ENCODE peak calls at places on chromosome 2, in five cellular contexts. Q is sigmoid colon, S is pancreas, E is body of pancreas, Z is psoas muscle. D is an unnamed sample.

GRCh38 chr2:140695163-140695562 is 1435.7 kb downstream of the LRP1B start:
- DNase-seq in E (no peak), Q (no peak), S (no peak), Z (no peak), D (no peak)

GRCh38 chr2:212958757-212959295 is 192.6 kb downstream of the IKZF2 start:
- DNase-seq in Q (no peak), Z (no peak), S (no peak), E (no peak), D (no peak)

GRCh38 chr2:190785380-190785779 is 95.2 kb upstream of the GLS start:
- DNase-seq in Z (no peak), S (no peak), Q (no peak), E (no peak), D (no peak)

GRCh38 chr2:28247326-28247725 is 145.3 kb upstream of the FOSL2 start:
- DNase-seq in Z (no peak), E (no peak), S (no peak), Q (no peak), D (no peak)

GRCh38 chr2:51003345-51004192 is 28.4 kb downstream of the NRXN1 start:
- DNase-seq in S (no peak), Z (no peak), E (no peak), Q (no peak), D (no peak)

GRCh38 chr2:170255137-170255536 is 77.2 kb downstream of the MYO3B start:
- DNase-seq in S (no peak), Z (no peak), E (no peak), Q (no peak), D (no peak)

GRCh38 chr2:238162516-238163441 is 4.0 kb downstream of the ERFE start:
- DNase-seq in Q (no peak), S (no peak), E (no peak), Z (peak; percentile 13), D (no peak)

GRCh38 chr2:9033385-9034175 is 30.1 kb upstream of the MBOAT2 start:
- DNase-seq in Z (no peak), E (no peak), Q (no peak), S (no peak), D (no peak)

GRCh38 chr2:105646423-105647076 is 98.2 kb upstream of the NCK2 start:
- DNase-seq in E (no peak), Q (no peak), Z (no peak), S (no peak), D (no peak)

GRCh38 chr2:201220102-201220570 is 37.2 kb downstream of the CASP10 start:
- DNase-seq in E (peak; percentile 51), S (peak; percentile 11), Q (no peak), Z (no peak), D (peak; percentile 72)

GRCh38 chr2:218065239-218066006 is 3.6 kb upstream of the RUFY4 start:
- DNase-seq in S (no peak), Q (no peak), E (no peak), Z (no peak), D (no peak)

GRCh38 chr2:78892310-78892709 is 133.2 kb upstream of the REG3G start:
- DNase-seq in Q (no peak), Z (no peak), E (no peak), S (no peak), D (no peak)

GRCh38 chr2:219041252-219041651 is at the start of gene CFAP65:
- DNase-seq in Z (no peak), S (peak; percentile 37), E (peak; percentile 53), Q (no peak), D (peak; percentile 74)

GRCh38 chr2:109647636-109648035 is 33.5 kb downstream of the SOWAHC start:
- DNase-seq in E (no peak), Q (no peak), S (no peak), Z (no peak), D (no peak)

GRCh38 chr2:211468881-211469280 is 912.5 kb downstream of the CPS1 start:
- DNase-seq in S (no peak), Q (no peak), E (no peak), Z (no peak), D (no peak)

GRCh38 chr2:52340185-52340584 is 1308.3 kb upstream of the NRXN1 start:
- DNase-seq in E (no peak), Q (no peak), Z (no peak), S (no peak), D (no peak)

GRCh38 chr2:52336951-52337350 is 1305.0 kb upstream of the NRXN1 start:
- DNase-seq in S (no peak), Q (no peak), E (no peak), Z (no peak), D (no peak)

GRCh38 chr2:52335727-52336126 is 1303.8 kb upstream of the NRXN1 start:
- DNase-seq in S (no peak), E (no peak), Z (no peak), Q (no peak), D (no peak)

DNA sequence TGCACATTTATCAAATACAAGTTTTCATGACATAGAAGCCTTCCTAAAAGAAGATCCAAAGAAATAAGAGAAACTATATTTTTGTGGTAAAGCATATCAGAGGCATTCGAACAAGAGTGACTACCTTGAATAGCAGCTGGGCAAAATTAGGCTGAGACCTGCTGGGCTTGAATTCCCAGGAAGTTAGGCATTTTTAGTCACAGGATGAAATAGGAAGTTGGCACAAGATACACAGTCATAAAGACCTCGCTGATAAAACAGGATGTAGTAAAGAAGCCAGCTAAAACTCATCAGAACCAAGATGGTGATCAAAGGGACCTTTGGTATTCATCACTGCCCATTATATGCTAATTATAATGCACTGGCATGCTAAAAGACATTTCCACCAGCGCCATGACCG is 1302.3 kb upstream of the NRXN1 start:
- DNase-seq in Q (no peak), E (no peak), S (no peak), Z (no peak), D (no peak)
- H3K9me3 ChIP-seq in Q (no peaks in the 10 kb centered on the region), E (no peaks in the 10 kb centered on the region), S (no peaks in the 10 kb centered on the region), Z (peaks cover 7% of the 10 kb centered on the region), D (no peaks in the 10 kb centered on the region)

GRCh38 chr2:216373896-216374295 is 1.6 kb upstream of the MARCHF4 start:
- DNase-seq in E (no peak), S (no peak), Z (no peak), Q (no peak), D (no peak)

GRCh38 chr2:216370961-216371633 is 1.2 kb downstream of the MARCHF4 start:
- DNase-seq in S (no peak), Z (no peak), E (no peak), Q (no peak), D (no peak)

GRCh38 chr2:216371756-216372702 is at the start of gene MARCHF4:
- DNase-seq in S (peak; percentile 53), Z (peak; percentile 62), E (peak; percentile 55), Q (peak; percentile 74), D (peak; percentile 31)

GRCh38 chr2:216372761-216373291 is 543 bp upstream of the MARCHF4 start:
- DNase-seq in S (no peak), E (no peak), Z (no peak), Q (no peak), D (no peak)

GRCh38 chr2:216375288-216375687 is 3.0 kb upstream of the MARCHF4 start:
- DNase-seq in E (no peak), S (no peak), Q (no peak), Z (no peak), D (no peak)
- H3K27me3 ChIP-seq in E (no peaks in the 10 kb centered on the region), S (peaks cover 7% of the 10 kb centered on the region), Q (peaks cover 40% of the 10 kb centered on the region), Z (peaks cover 33% of the 10 kb centered on the region), D (peaks cover 23% of the 10 kb centered on the region)

GRCh38 chr2:204365778-204366177 is 179.5 kb upstream of the PARD3B start:
- DNase-seq in Q (no peak), Z (no peak), E (no peak), S (no peak), D (no peak)

GRCh38 chr2:204361738-204362137 is 183.5 kb upstream of the PARD3B start:
- DNase-seq in Z (no peak), S (no peak), Q (no peak), E (no peak), D (no peak)

GRCh38 chr2:204362603-204363002 is 182.7 kb upstream of the PARD3B start:
- DNase-seq in E (no peak), Z (no peak), Q (no peak), S (no peak), D (no peak)

GRCh38 chr2:204363513-204363912 is 181.8 kb upstream of the PARD3B start:
- DNase-seq in Z (no peak), Q (no peak), S (no peak), E (no peak), D (no peak)

GRCh38 chr2:204364860-204365530 is 180.3 kb upstream of the PARD3B start:
- DNase-seq in Q (no peak), E (no peak), Z (no peak), S (no peak), D (no peak)
- H3K4me1 ChIP-seq in Q (no peaks in the 10 kb centered on the region), E (no peaks in the 10 kb centered on the region), Z (no peaks in the 10 kb centered on the region), S (no peaks in the 10 kb centered on the region), D (no peaks in the 10 kb centered on the region)

GRCh38 chr2:46097714-46098480 is 199.3 kb upstream of the EPAS1 start:
- DNase-seq in Z (no peak), E (peak; percentile 74), S (peak; percentile 26), Q (peak; percentile 90), D (peak; percentile 75)

GRCh38 chr2:46096272-46096671 is 200.9 kb upstream of the EPAS1 start:
- DNase-seq in S (no peak), Q (no peak), E (no peak), Z (no peak), D (no peak)

GRCh38 chr2:46098606-46099005 is 198.6 kb upstream of the EPAS1 start:
- DNase-seq in Z (no peak), Q (no peak), S (no peak), E (no peak), D (no peak)

GRCh38 chr2:46106690-46107089 is 190.5 kb upstream of the EPAS1 start:
- DNase-seq in E (no peak), Q (no peak), Z (no peak), S (no peak), D (no peak)

GRCh38 chr2:46101557-46102220 is 195.5 kb upstream of the EPAS1 start:
- DNase-seq in Q (no peak), Z (no peak), S (no peak), E (no peak), D (no peak)
- H3K9me3 ChIP-seq in Q (no peaks in the 10 kb centered on the region), Z (peaks cover 10% of the 10 kb centered on the region), S (no peaks in the 10 kb centered on the region), E (no peaks in the 10 kb centered on the region), D (no peaks in the 10 kb centered on the region)

GRCh38 chr2:136765736-136766323 is 485 bp downstream of the THSD7B start:
- DNase-seq in Q (no peak), S (no peak), E (no peak), Z (no peak), D (no peak)
- H3K27me3 ChIP-seq in Q (peaks cover 52% of the 10 kb centered on the region), S (peaks cover 3% of the 10 kb centered on the region), E (no peaks in the 10 kb centered on the region), Z (peaks cover 38% of the 10 kb centered on the region), D (peaks cover 28% of the 10 kb centered on the region)

GRCh38 chr2:239312081-239312501 is 88.7 kb downstream of the HDAC4 start:
- DNase-seq in Q (peak; percentile 63), E (no peak), Z (peak; percentile 56), S (no peak), D (peak; percentile 16)
- H3K4me1 ChIP-seq in Q (peaks cover 4% of the 10 kb centered on the region), E (peaks cover 8% of the 10 kb centered on the region), Z (peaks cover 50% of the 10 kb centered on the region), S (no peaks in the 10 kb centered on the region), D (no peaks in the 10 kb centered on the region)

D was measured in colonic mucosa.